ENCODE peak calls at places on chromosomes 5 and 9, in seven cellular contexts. B is uterus; E is stimulated activated CD4-positive, alpha-beta T cell treated with anti-CD3 and anti-CD28 coated beads, Interleukin-1b, Interleukin-23, amount 100 ng/mL, for 24 hours; V is NCI-H69; A is psoas muscle; W is H7; P is GM13977. U is an unnamed sample.

GRCh38 chr9:32456564-32456963 is 69.4 kb downstream of the RIGI start:
- DNase-seq in W (no peak), A (no peak), E (no peak), B (no peak), P (no peak), V (no peak), U (no peak)

GRCh38 chr9:95246547-95246946 is 71.0 kb downstream of the FANCC start:
- DNase-seq in E (no peak), V (no peak), W (no peak), P (no peak), A (no peak), B (no peak), U (no peak)

GRCh38 chr9:133944746-133945135 is 47.4 kb downstream of the VAV2 start:
- DNase-seq in V (peak), E (no peak), W (no peak), A (peak), B (peak), P (no peak), U (no peak)

GRCh38 chr5:177369050-177369912 is 11.6 kb downstream of the RGS14 start:
- DNase-seq in W (peak), V (peak), E (no peak), P (peak), A (no peak), B (no peak), U (no peak)

GRCh38 chr9:126228779-126229444 is 97.7 kb upstream of the MVB12B start:
- DNase-seq in A (peak), B (peak), P (peak), E (peak), V (peak), W (peak), U (peak)

GRCh38 chr9:118364266-118365075 is 660.3 kb downstream of the TLR4 start:
- DNase-seq in V (no peak), E (no peak), A (no peak), W (no peak), B (no peak), P (no peak), U (no peak)

GRCh38 chr5:101458587-101458986 is 555.5 kb upstream of the ST8SIA4 start:
- DNase-seq in A (no peak), V (no peak), W (no peak), P (no peak), E (no peak), B (no peak), U (no peak)

GRCh38 chr5:33423018-33423630 is 17.6 kb upstream of the TARS1 start:
- DNase-seq in B (no peak), P (no peak), A (no peak), W (no peak), E (no peak), V (peak), U (no peak)

GRCh38 chr9:27019589-27019988 is 14.1 kb upstream of the LRRC19 start:
- DNase-seq in A (no peak), W (no peak), E (no peak), B (no peak), V (no peak), P (no peak), U (no peak)

GRCh38 chr9:29078063-29078660 is 1504.9 kb upstream of the C9orf72 start:
- DNase-seq in W (no peak), E (no peak), V (peak), B (no peak), P (no peak), A (no peak), U (no peak)

GRCh38 chr5:53323511-53323910 is 156.9 kb upstream of the FST start:
- DNase-seq in B (no peak), E (no peak), P (no peak), V (peak), W (no peak), A (no peak), U (no peak)